ENCODE peak calls at places on chromosomes 6 and 20, in nine cellular contexts. I is dorsolateral prefrontal cortex; L is CD8-positive, alpha-beta T cell; O is Peyer's patch; M is neural progenitor cell; W is psoas muscle; J is heart right ventricle; E is MM.1S; A is cardiac fibroblast. N is an unnamed sample.

GRCh38 chr6:28880894-28881780 is 42.6 kb downstream of the TRIM27 start:
- DNase-seq in J (peak), M (peak), A (peak), O (peak), E (peak), I (peak), W (peak), L (peak), N (no peak)

GRCh38 chr6:71588490-71588889 is 297.9 kb upstream of the RIMS1 start:
- DNase-seq in O (peak), M (no peak), E (no peak), L (no peak), A (no peak), J (no peak), I (no peak), W (no peak), N (no peak)

GRCh38 chr6:6646859-6647258 is 58.3 kb downstream of the LY86 start:
- DNase-seq in A (no peak), M (no peak), L (no peak), J (no peak), E (no peak), I (no peak), O (no peak), W (no peak), N (no peak)

GRCh38 chr6:21949211-21949801 is 347.5 kb downstream of the PRL start:
- DNase-seq in W (no peak), M (no peak), O (no peak), I (no peak), E (no peak), J (no peak), L (no peak), A (no peak), N (no peak)

GRCh38 chr6:151729829-151730495 is 77.5 kb upstream of the ESR1 start:
- DNase-seq in M (no peak), E (no peak), I (no peak), W (no peak), O (no peak), A (no peak), L (no peak), J (no peak), N (no peak)

GRCh38 chr6:97049254-97050004 is 124.9 kb downstream of the KLHL32 start:
- DNase-seq in O (no peak), W (no peak), M (no peak), E (peak), I (no peak), A (no peak), L (no peak), J (no peak), N (peak)

GRCh38 chr20:22369100-22369499 is 215.3 kb downstream of the FOXA2 start:
- DNase-seq in L (no peak), J (no peak), W (no peak), I (no peak), A (no peak), O (no peak), E (no peak), M (no peak), N (no peak)

GRCh38 chr6:143279385-143279784 is 171.1 kb downstream of the ADAT2 start:
- DNase-seq in L (no peak), I (no peak), M (peak), J (no peak), E (no peak), A (peak), O (no peak), W (no peak), N (no peak)

GRCh38 chr20:1943267-1944002 is 48.2 kb downstream of the SIRPA start:
- DNase-seq in I (no peak), W (peak), A (peak), J (no peak), E (no peak), L (no peak), M (no peak), O (no peak), N (no peak)

GRCh38 chr6:168128631-168129291 is 49.7 kb upstream of the FRMD1 start:
- DNase-seq in W (no peak), O (no peak), A (no peak), I (no peak), E (no peak), M (no peak), J (no peak), L (no peak), N (no peak)

GRCh38 chr6:24522090-24522820 is 27.5 kb downstream of the ALDH5A1 start:
- DNase-seq in L (no peak), W (no peak), J (no peak), A (peak), E (no peak), M (no peak), I (peak), O (no peak), N (peak)

GRCh38 chr20:20014659-20015058 is 2.5 kb upstream of the NAA20 start:
- DNase-seq in L (peak), M (no peak), I (no peak), O (no peak), J (no peak), A (peak), W (no peak), E (no peak), N (no peak)

GRCh38 chr6:52389626-52390360 is 27.8 kb downstream of the PAQR8 start:
- DNase-seq in L (peak), J (peak), A (peak), E (peak), W (peak), O (peak), I (no peak), M (no peak), N (peak)

GRCh38 chr6:137297887-137298286 is 78.7 kb upstream of the IFNGR1 start:
- DNase-seq in J (no peak), W (no peak), I (no peak), A (peak), O (no peak), E (no peak), M (peak), L (no peak), N (no peak)
- H3K4me3 ChIP-seq in J (no peak), W (no peak), I (no peak), A (no peak), O (no peak), E (no peak), M (no peak), L (no peak), N (no peak)

DNA sequence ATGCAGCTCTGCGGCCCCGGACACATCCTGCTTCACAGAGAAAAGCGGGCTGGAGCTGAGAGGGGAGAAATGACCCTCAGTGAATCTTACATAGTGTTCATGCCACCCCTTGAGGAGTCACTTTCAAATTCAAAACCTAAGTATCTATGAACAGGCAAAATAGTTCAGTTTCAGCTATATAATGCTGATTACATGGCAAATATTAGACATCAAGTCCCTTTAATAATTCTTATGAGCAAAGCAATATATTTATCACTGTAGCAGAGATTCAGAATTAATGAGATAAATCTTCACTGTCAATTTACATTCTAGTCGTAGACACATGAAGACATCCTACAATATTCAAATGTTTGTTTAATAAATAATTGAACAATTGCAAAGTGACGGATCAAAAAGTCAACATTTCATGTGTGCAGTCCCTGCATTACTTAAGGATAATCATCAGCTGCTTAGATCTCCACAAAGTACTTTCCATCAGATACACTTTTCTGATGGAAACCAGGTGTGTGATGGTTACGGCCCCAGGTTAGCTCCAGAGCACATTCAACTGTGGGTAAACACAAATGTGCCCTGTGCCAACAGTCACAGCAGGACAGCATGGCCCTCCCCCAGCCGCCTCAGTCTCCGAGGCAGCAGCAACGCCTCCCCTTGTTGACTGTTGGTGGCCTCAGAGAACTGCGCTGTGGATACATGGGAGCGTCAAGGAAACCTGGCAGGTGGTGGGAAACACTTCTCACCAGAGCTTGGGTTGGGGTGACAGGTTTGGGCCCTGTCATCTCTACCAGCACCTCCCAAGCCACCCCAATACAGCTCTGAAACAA is 787 bp upstream of the PRR18 start:
- DNase-seq in I (peak), W (no peak), J (no peak), A (no peak), L (no peak), E (no peak), M (peak), O (no peak), N (no peak)
- H3K4me3 ChIP-seq in I (peak), W (peak), J (peak), A (no peak), L (no peak), E (peak), M (peak), O (peak), N (no peak)

GRCh38 chr6:42260424-42260888 is 42.8 kb upstream of the MRPS10 start:
- DNase-seq in J (no peak), L (no peak), W (no peak), I (no peak), M (no peak), A (no peak), O (no peak), E (no peak), N (no peak)
- H3K4me3 ChIP-seq in J (no peak), L (no peak), W (no peak), I (no peak), M (no peak), A (no peak), O (no peak), E (no peak), N (no peak)

GRCh38 chr20:45970646-45971424 is 1.2 kb downstream of the ZNF335 start:
- DNase-seq in A (peak), W (peak), I (no peak), M (peak), E (peak), O (peak), L (no peak), J (no peak), N (no peak)

GRCh38 chr20:45968081-45968671 is 3.8 kb downstream of the ZNF335 start:
- DNase-seq in A (no peak), W (no peak), J (no peak), L (no peak), I (no peak), M (no peak), O (peak), E (no peak), N (no peak)

GRCh38 chr20:45968801-45969711 is 2.9 kb downstream of the ZNF335 start:
- DNase-seq in E (no peak), W (no peak), L (no peak), M (no peak), I (no peak), A (peak), J (no peak), O (peak), N (no peak)

GRCh38 chr20:45971425-45971674 is 653 bp downstream of the ZNF335 start:
- DNase-seq in W (no peak), A (no peak), O (no peak), E (no peak), J (no peak), L (no peak), I (no peak), M (no peak), N (no peak)

DNA sequence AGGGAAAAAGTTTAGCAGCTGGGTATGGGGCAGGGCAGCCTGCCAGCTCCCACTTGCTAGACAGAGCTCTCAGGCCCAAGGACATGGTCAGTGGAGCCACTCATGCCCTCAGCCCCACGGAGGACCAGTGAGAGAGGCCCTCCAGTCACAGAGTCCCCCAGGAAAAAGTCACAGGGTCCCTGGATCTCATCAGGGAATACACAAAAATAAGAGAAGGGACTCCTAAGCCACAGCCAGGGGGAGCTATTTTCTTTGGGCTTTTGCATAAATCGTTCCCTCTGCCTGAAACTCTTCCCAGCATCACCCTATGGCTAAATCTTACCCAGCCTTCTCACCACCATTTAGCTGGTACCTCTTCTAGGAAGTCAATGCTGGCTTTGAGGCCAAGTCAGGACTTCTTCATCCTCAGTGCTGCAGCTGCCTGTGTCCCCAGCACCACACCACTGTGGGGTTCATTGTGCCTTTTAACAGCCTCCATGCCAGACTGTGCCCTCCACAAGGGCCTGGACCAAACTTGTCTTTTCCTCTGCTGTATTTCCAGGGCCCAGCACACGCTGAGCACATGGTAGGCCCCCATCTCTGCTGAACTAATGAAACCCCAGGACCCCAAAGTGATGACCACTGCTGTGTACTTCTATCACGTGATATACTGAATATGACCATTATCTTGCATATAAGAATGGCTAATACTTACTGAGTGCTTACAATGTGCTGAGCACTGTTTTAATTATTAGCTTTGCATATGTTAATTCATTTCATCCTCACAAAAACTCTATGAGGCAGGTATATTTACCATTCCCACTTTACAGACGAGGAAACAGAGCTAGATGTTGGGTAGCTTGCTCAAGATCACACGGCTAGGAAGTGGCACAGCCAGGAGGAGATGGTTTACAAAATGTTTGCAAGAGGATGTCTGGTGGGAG is 2.0 kb downstream of the ZNF335 start:
- DNase-seq in O (peak), A (peak), M (peak), E (peak), W (no peak), J (no peak), I (peak), L (no peak), N (no peak)
- H3K4me3 ChIP-seq in O (peak), A (peak), M (no peak), E (peak), W (peak), J (peak), I (peak), L (peak), N (peak)

DNA sequence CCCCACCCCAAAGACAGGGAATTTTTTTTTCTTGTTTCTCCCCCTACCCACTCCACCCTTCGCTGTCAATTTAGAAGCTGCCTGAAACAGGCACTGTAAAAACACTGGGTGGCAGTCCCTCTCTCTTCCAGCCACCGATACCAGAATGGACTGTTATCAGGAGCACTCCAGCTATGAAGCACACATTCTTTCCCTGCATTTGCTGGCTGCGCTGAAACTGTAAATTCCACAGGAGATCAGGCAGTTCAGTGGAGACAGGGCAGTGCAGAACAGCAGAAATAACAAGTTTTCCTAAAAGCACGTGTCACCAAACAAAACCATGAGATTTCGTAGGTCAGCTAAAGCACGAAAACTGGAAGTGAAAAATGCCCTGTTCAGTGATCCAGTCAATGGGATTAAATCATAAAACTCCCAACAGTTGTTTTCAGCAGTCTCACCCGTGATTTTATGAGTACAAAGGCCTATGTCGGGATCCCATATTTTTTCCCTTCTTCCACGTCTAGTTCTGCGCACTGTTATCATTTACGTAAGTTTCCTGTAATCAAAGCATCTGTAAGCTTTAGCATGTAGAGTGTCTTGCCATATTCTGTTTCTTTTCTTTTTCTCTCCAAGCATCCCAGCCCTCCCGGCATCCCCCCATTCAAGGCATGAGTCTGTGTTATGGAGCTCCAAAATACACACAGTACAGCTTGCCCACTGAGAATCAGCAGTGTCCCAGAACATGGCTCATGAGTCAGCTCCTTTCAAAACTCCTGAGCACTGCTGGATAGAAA is 359.9 kb upstream of the EPHA7 start:
- DNase-seq in W (no peak), A (peak), O (no peak), I (no peak), L (no peak), J (peak), M (peak), E (no peak), N (no peak)
- H3K4me3 ChIP-seq in W (no peak), A (no peak), O (no peak), I (no peak), L (no peak), J (peak), M (no peak), E (no peak), N (no peak)

GRCh38 chr20:47662483-47663353 is 122.6 kb downstream of the SULF2 start:
- DNase-seq in J (no peak), O (no peak), M (no peak), I (no peak), A (no peak), E (no peak), L (no peak), W (no peak), N (no peak)

GRCh38 chr20:47660983-47661711 is 124.1 kb downstream of the SULF2 start:
- DNase-seq in O (no peak), L (no peak), E (no peak), M (no peak), I (no peak), W (no peak), J (no peak), A (no peak), N (no peak)

GRCh38 chr20:47661714-47662113 is 123.6 kb downstream of the SULF2 start:
- DNase-seq in I (no peak), E (no peak), A (no peak), J (no peak), W (no peak), O (no peak), L (no peak), M (no peak), N (no peak)

GRCh38 chr20:47659904-47660601 is 125.2 kb downstream of the SULF2 start:
- DNase-seq in J (no peak), A (no peak), M (no peak), E (no peak), O (no peak), I (no peak), W (no peak), L (no peak), N (no peak)

GRCh38 chr20:47660602-47660905 is 124.7 kb downstream of the SULF2 start:
- DNase-seq in J (no peak), O (no peak), L (no peak), E (no peak), W (no peak), I (no peak), A (no peak), M (no peak), N (no peak)
- H3K4me3 ChIP-seq in J (no peak), O (no peak), L (no peak), E (no peak), W (no peak), I (no peak), A (no peak), M (no peak), N (no peak)

DNA sequence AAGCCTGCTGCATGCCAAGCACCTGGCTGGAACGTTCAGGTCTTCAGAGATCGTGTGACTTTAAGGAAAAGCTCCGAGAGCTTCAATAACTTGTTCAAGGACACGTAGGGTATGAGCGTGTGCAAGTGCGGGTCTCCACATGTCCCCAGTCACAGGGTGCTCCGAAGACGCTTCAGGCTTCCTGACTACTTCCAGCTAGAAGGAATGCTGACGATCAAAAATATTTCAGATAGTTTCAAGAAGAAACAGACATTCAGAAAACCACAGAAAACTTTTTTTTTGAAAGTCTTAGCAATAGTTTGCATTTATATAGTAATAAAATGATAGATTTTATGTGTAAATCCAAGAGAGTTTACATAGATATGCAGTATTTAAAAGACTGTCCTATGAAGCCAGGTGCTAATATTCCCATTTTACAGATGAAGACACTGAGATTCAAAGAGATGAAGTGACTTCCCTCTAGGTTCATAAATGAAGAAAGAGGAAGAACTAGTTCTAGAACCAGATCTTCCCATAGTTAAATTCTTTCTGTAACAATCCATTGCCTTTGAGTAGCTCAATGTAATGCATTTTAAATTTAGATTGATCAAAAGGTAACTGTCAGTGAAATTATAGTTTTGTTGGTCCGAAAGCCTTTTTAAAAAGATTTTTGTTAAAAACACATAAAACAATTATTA is 247.6 kb downstream of the MYLK4 start:
- DNase-seq in M (no peak), W (no peak), J (no peak), E (no peak), L (no peak), I (no peak), A (no peak), O (no peak), N (no peak)
- H3K4me3 ChIP-seq in M (no peak), W (no peak), J (no peak), E (no peak), L (no peak), I (no peak), A (no peak), O (no peak), N (no peak)

GRCh38 chr20:63210011-63210605 is 5.8 kb downstream of the YTHDF1 start:
- DNase-seq in A (no peak), I (no peak), L (no peak), O (no peak), J (no peak), M (no peak), E (no peak), W (no peak), N (no peak)

GRCh38 chr20:63212393-63212730 is 3.6 kb downstream of the YTHDF1 start:
- DNase-seq in J (no peak), I (no peak), M (no peak), E (no peak), A (no peak), O (no peak), W (no peak), L (no peak), N (no peak)

GRCh38 chr20:63214514-63214913 is 1.4 kb downstream of the YTHDF1 start:
- DNase-seq in I (no peak), W (no peak), O (no peak), J (no peak), L (no peak), M (no peak), A (no peak), E (no peak), N (no peak)

GRCh38 chr20:63215101-63216040 is 560 bp downstream of the YTHDF1 start:
- DNase-seq in A (peak), W (no peak), J (no peak), I (no peak), E (peak), L (no peak), O (peak), M (peak), N (no peak)

GRCh38 chr20:63212792-63213191 is 3.1 kb downstream of the YTHDF1 start:
- DNase-seq in J (no peak), E (no peak), L (no peak), W (no peak), M (no peak), I (no peak), A (no peak), O (no peak), N (no peak)
- H3K4me3 ChIP-seq in J (no peak), E (no peak), L (no peak), W (no peak), M (no peak), I (no peak), A (no peak), O (no peak), N (no peak)